ENCODE peak calls at places on chromosomes 7 and 10, in four cellular contexts. Q, X, P and I are unnamed samples.

GRCh38 chr10:88460601-88461000 is 122.5 kb downstream of the RNLS start:
- DNase-seq in P (no peak), X (no peak), Q (no peak), I (no peak)

GRCh38 chr10:46527241-46527811 is 29.1 kb downstream of the GPRIN2 start:
- DNase-seq in Q (no peak), X (no peak), P (no peak), I (no peak)

GRCh38 chr10:78749898-78750297 is 318.9 kb upstream of the ZMIZ1 start:
- DNase-seq in P (no peak), Q (peak), X (no peak), I (no peak)

GRCh38 chr7:1100886-1101579 is 13.1 kb downstream of the GPER1 start:
- DNase-seq in X (no peak), Q (no peak), P (no peak), I (no peak)

GRCh38 chr10:49028639-49029038 is 86.7 kb downstream of the VSTM4 start:
- DNase-seq in P (no peak), X (no peak), Q (no peak), I (no peak)

GRCh38 chr7:106659369-106659962 is 1.5 kb downstream of the CCDC71L start:
- DNase-seq in Q (peak), P (no peak), X (no peak), I (no peak)

GRCh38 chr7:11609071-11609470 is 222.9 kb downstream of the THSD7A start:
- DNase-seq in Q (no peak), X (no peak), P (no peak), I (no peak)

GRCh38 chr10:133012573-133013359 is 70.4 kb upstream of the CFAP46 start:
- DNase-seq in P (no peak), Q (no peak), X (no peak), I (no peak)

GRCh38 chr7:2247141-2247985 is 5.3 kb downstream of the NUDT1 start:
- DNase-seq in P (peak), Q (no peak), X (peak), I (no peak)

GRCh38 chr10:22271786-22272185 is 44.4 kb upstream of the COMMD3 start:
- DNase-seq in X (no peak), P (no peak), Q (no peak), I (no peak)

GRCh38 chr7:1692500-1693418 is 22.7 kb downstream of the ELFN1 start:
- DNase-seq in P (no peak), X (no peak), Q (no peak), I (no peak)

GRCh38 chr7:90629306-90629918 is 33.3 kb downstream of the CDK14 start:
- DNase-seq in X (peak), P (peak), Q (peak), I (no peak)

GRCh38 chr10:30842185-30842584 is 189.5 kb downstream of the ZNF438 start:
- DNase-seq in Q (no peak), X (no peak), P (no peak), I (no peak)

GRCh38 chr7:1856161-1856965 is 186.3 kb downstream of the ELFN1 start:
- DNase-seq in Q (no peak), P (no peak), X (no peak), I (no peak)

GRCh38 chr7:139588632-139589031 is 65.1 kb downstream of the CLEC2L start:
- DNase-seq in X (no peak), Q (peak), P (no peak), I (no peak)

GRCh38 chr7:33725111-33725510 is 180.2 kb upstream of the BMPER start:
- DNase-seq in X (no peak), Q (no peak), P (no peak), I (no peak)

GRCh38 chr10:131747791-131748190 is 153.0 kb upstream of the PPP2R2D start:
- DNase-seq in P (no peak), X (no peak), Q (no peak), I (no peak)

GRCh38 chr10:104735036-104735435 is 93.9 kb downstream of the SORCS3 start:
- DNase-seq in P (no peak), X (no peak), Q (no peak), I (no peak)

GRCh38 chr10:61904711-61905445 is 3.4 kb downstream of the ARID5B start:
- DNase-seq in Q (peak), P (peak), X (peak), I (no peak)

GRCh38 chr7:118232837-118233236 is 8.3 kb downstream of the ANKRD7 start:
- DNase-seq in P (no peak), Q (peak), X (no peak), I (no peak)

GRCh38 chr10:124242791-124243190 is 149.4 kb upstream of the CHST15 start:
- DNase-seq in X (no peak), Q (no peak), P (no peak), I (no peak)

GRCh38 chr10:17454801-17455520 is 566 bp upstream of the ST8SIA6 start:
- DNase-seq in X (no peak), Q (no peak), P (no peak), I (no peak)

GRCh38 chr7:101903505-101903849 is 86.1 kb downstream of the CUX1 start:
- DNase-seq in Q (no peak), P (no peak), X (no peak), I (no peak)

GRCh38 chr7:123432601-123433000 is 101.8 kb downstream of the IQUB start:
- DNase-seq in Q (no peak), P (no peak), X (no peak), I (no peak)

GRCh38 chr10:124509836-124510535 is 48.4 kb downstream of the LHPP start:
- DNase-seq in P (no peak), X (no peak), Q (no peak), I (no peak)

GRCh38 chr10:114995468-114995867 is 57.5 kb downstream of the TRUB1 start:
- DNase-seq in Q (peak), X (no peak), P (no peak), I (no peak)

GRCh38 chr7:338295-339061 is 48.5 kb downstream of the FOXL3 start:
- DNase-seq in P (no peak), Q (no peak), X (no peak), I (no peak)

GRCh38 chr7:44608916-44609648 is 2.7 kb downstream of the OGDH start:
- DNase-seq in Q (no peak), P (no peak), X (no peak), I (no peak)

GRCh38 chr10:352476-353235 is 217.4 kb downstream of the ZMYND11 start:
- DNase-seq in Q (no peak), X (no peak), P (no peak), I (no peak)

GRCh38 chr7:30548762-30549344 is 44.2 kb upstream of the GGCT start:
- DNase-seq in Q (peak), X (peak), P (peak), I (no peak)

GRCh38 chr10:88159127-88159829 is 295.9 kb downstream of the PTEN start:
- DNase-seq in P (no peak), X (no peak), Q (no peak), I (no peak)

GRCh38 chr7:141654551-141654950 is 47.4 kb downstream of the DENND11 start:
- DNase-seq in P (peak), Q (peak), X (peak), I (no peak)

DNA sequence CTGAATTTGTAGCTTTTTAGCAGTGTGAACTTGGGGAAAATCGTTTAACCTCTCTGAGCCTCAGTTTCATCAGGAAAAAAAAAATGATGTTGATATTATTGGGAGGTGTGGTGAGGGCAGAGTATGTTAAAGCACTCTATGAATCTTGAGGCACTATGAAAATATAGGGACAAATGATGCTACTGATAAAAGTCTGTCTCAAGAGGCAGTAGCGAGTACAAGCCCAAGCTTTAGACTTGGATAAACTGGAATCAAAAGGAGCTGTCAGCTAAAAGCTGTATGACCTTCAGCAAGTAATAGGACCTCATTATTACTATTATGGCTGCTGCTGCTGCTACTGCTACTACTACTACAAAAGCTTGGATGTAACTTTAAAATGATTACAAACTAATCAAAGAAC is 8.4 kb downstream of the ZNF277 start:
- DNase-seq in Q (no peak), X (no peak), P (no peak), I (no peak)
- TF ChIP-seq CTCF in Q (no peak), X (peak), P (no peak), I (no peak)

GRCh38 chr7:24788075-24788474 is 30.8 kb upstream of the GSDME start:
- DNase-seq in X (no peak), Q (no peak), P (no peak), I (no peak)
- TF ChIP-seq CTCF in X (peak), Q (peak), P (peak), I (no peak)

GRCh38 chr10:100185364-100186252 is at the start of gene ERLIN1:
- DNase-seq in P (peak), X (peak), Q (peak), I (peak)
- TF ChIP-seq CTCF in P (no peak), X (peak), Q (no peak), I (no peak)

GRCh38 chr10:43971981-43972380 is 323.3 kb upstream of the ZNF32 start:
- DNase-seq in P (no peak), Q (no peak), X (no peak), I (no peak)

GRCh38 chr10:43971306-43971705 is 322.6 kb upstream of the ZNF32 start:
- DNase-seq in Q (no peak), P (no peak), X (no peak), I (no peak)

GRCh38 chr10:43970747-43971146 is 322.1 kb upstream of the ZNF32 start:
- DNase-seq in X (no peak), Q (no peak), P (no peak), I (no peak)

GRCh38 chr10:43976292-43976691 is 327.6 kb upstream of the ZNF32 start:
- DNase-seq in Q (no peak), X (no peak), P (no peak), I (no peak)

GRCh38 chr10:43973801-43974200 is 325.1 kb upstream of the ZNF32 start:
- DNase-seq in X (no peak), Q (no peak), P (no peak), I (no peak)
- TF ChIP-seq CTCF in X (no peak), Q (no peak), P (no peak), I (no peak)

DNA sequence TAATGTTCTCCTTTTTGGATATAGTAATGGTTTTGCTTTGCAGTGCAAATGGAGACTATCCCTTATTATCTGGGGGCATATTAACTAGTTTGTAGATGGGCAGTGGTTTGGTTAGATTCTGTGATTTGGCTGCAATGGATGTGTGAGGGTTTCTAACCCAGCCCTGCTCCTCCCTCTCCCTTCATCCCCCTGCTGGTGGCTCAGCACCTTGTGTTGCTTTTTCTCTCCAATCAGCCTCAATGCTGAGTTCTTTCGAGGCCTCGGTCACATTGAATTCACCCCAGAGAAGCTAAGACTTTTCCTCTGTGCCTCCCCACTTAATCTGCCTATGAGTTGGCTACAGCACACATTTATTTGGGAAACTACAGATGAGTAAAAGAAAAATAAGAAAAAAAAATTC is 120.0 kb downstream of the MALRD1 start:
- DNase-seq in Q (no peak), X (no peak), P (no peak), I (no peak)
- TF ChIP-seq CTCF in Q (peak), X (no peak), P (no peak), I (no peak)

DNA sequence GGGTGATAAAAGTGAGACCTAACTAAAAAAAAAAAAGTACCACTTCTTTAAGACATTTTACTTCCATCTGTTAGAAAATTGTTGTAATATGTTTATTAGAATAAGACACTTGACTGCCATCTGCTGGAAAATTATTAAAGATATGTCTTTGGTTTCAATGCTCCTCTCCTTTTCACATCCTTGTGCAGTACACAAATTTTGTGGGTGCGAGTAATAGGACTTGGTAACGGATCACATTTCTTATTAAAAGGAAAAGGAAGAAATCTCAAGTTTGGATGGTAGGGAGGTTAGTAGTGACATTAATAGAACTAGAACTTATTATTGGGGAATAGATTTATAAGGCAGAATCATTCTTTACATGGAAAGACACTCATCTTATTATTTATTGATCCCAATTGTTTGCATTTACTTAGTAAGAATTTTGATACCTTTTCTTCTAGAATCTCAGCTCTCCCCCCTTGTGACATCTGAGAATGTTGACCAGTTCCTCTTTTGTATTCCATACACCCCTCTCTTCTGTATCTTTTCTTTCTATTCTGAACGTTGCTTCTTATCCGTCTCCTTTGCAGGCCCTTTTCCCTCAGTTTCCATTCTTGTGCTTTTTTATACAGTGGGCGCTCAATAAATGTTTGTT is 43.0 kb upstream of the RPA3 start:
- DNase-seq in Q (peak), X (peak), P (peak), I (no peak)
- TF ChIP-seq CTCF in Q (peak), X (peak), P (peak), I (peak)